ENCODE peak calls at places on chromosomes 13 and 19, in five cellular contexts. One of them, this sample, is unnamed.

GRCh38 chr13:105848494-105848893 is 687.0 kb downstream of the EFNB2 start:
- DNase-seq in psoas muscle: no peak
- DNase-seq in activated T-cell treated with anti-CD3 and anti-CD28 coated beads, Interleukin-2, amount 50 U/mL, for 4 hours: no peak
- DNase-seq in stimulated activated CD4-positive, alpha-beta T cell treated with anti-CD3 and anti-CD28 coated beads, Interleukin-2, amount 100 ng/mL, for 48 hours: no peak
- DNase-seq in stimulated activated CD8-positive, alpha-beta memory T cell treated with anti-CD3 and anti-CD28 coated beads, Interleukin-12 subunit alpha, Interleukin-12 subunit beta, amount 100 ng/mL, for 1 hour: no peak
- DNase-seq in this sample: no peak

GRCh38 chr13:26951581-26952177 is 191.1 kb upstream of the GPR12 start:
- DNase-seq in activated T-cell treated with anti-CD3 and anti-CD28 coated beads, Interleukin-2, amount 50 U/mL, for 4 hours: no peak
- DNase-seq in psoas muscle: no peak
- DNase-seq in stimulated activated CD4-positive, alpha-beta T cell treated with anti-CD3 and anti-CD28 coated beads, Interleukin-2, amount 100 ng/mL, for 48 hours: no peak
- DNase-seq in stimulated activated CD8-positive, alpha-beta memory T cell treated with anti-CD3 and anti-CD28 coated beads, Interleukin-12 subunit alpha, Interleukin-12 subunit beta, amount 100 ng/mL, for 1 hour: no peak
- DNase-seq in this sample: no peak

GRCh38 chr19:33712268-33712667 is 84.4 kb upstream of the KCTD15 start:
- DNase-seq in stimulated activated CD8-positive, alpha-beta memory T cell treated with anti-CD3 and anti-CD28 coated beads, Interleukin-12 subunit alpha, Interleukin-12 subunit beta, amount 100 ng/mL, for 1 hour: no peak
- DNase-seq in stimulated activated CD4-positive, alpha-beta T cell treated with anti-CD3 and anti-CD28 coated beads, Interleukin-2, amount 100 ng/mL, for 48 hours: no peak
- DNase-seq in psoas muscle: no peak
- DNase-seq in activated T-cell treated with anti-CD3 and anti-CD28 coated beads, Interleukin-2, amount 50 U/mL, for 4 hours: no peak
- DNase-seq in this sample: no peak

GRCh38 chr19:13718733-13719132 is 45.6 kb upstream of the MRI1 start:
- DNase-seq in stimulated activated CD4-positive, alpha-beta T cell treated with anti-CD3 and anti-CD28 coated beads, Interleukin-2, amount 100 ng/mL, for 48 hours: no peak
- DNase-seq in activated T-cell treated with anti-CD3 and anti-CD28 coated beads, Interleukin-2, amount 50 U/mL, for 4 hours: no peak
- DNase-seq in psoas muscle: no peak
- DNase-seq in stimulated activated CD8-positive, alpha-beta memory T cell treated with anti-CD3 and anti-CD28 coated beads, Interleukin-12 subunit alpha, Interleukin-12 subunit beta, amount 100 ng/mL, for 1 hour: no peak
- DNase-seq in this sample: no peak

GRCh38 chr13:101612736-101613135 is 160.3 kb downstream of the ITGBL1 start:
- DNase-seq in psoas muscle: no peak
- DNase-seq in stimulated activated CD4-positive, alpha-beta T cell treated with anti-CD3 and anti-CD28 coated beads, Interleukin-2, amount 100 ng/mL, for 48 hours: no peak
- DNase-seq in stimulated activated CD8-positive, alpha-beta memory T cell treated with anti-CD3 and anti-CD28 coated beads, Interleukin-12 subunit alpha, Interleukin-12 subunit beta, amount 100 ng/mL, for 1 hour: no peak
- DNase-seq in activated T-cell treated with anti-CD3 and anti-CD28 coated beads, Interleukin-2, amount 50 U/mL, for 4 hours: no peak
- DNase-seq in this sample: no peak

GRCh38 chr19:3708207-3708931 is at the start of gene TJP3:
- DNase-seq in stimulated activated CD4-positive, alpha-beta T cell treated with anti-CD3 and anti-CD28 coated beads, Interleukin-2, amount 100 ng/mL, for 48 hours: no peak
- DNase-seq in activated T-cell treated with anti-CD3 and anti-CD28 coated beads, Interleukin-2, amount 50 U/mL, for 4 hours: no peak
- DNase-seq in stimulated activated CD8-positive, alpha-beta memory T cell treated with anti-CD3 and anti-CD28 coated beads, Interleukin-12 subunit alpha, Interleukin-12 subunit beta, amount 100 ng/mL, for 1 hour: no peak
- DNase-seq in psoas muscle: peak; percentile 67
- DNase-seq in this sample: no peak

GRCh38 chr19:33394723-33395560 is 21.4 kb downstream of the CEBPG start:
- DNase-seq in stimulated activated CD8-positive, alpha-beta memory T cell treated with anti-CD3 and anti-CD28 coated beads, Interleukin-12 subunit alpha, Interleukin-12 subunit beta, amount 100 ng/mL, for 1 hour: no peak
- DNase-seq in activated T-cell treated with anti-CD3 and anti-CD28 coated beads, Interleukin-2, amount 50 U/mL, for 4 hours: no peak
- DNase-seq in psoas muscle: peak; percentile 46
- DNase-seq in stimulated activated CD4-positive, alpha-beta T cell treated with anti-CD3 and anti-CD28 coated beads, Interleukin-2, amount 100 ng/mL, for 48 hours: no peak
- DNase-seq in this sample: no peak

GRCh38 chr13:24997367-24997967 is 98.5 kb upstream of the PABPC3 start:
- DNase-seq in psoas muscle: no peak
- DNase-seq in activated T-cell treated with anti-CD3 and anti-CD28 coated beads, Interleukin-2, amount 50 U/mL, for 4 hours: no peak
- DNase-seq in stimulated activated CD8-positive, alpha-beta memory T cell treated with anti-CD3 and anti-CD28 coated beads, Interleukin-12 subunit alpha, Interleukin-12 subunit beta, amount 100 ng/mL, for 1 hour: peak; percentile 4
- DNase-seq in stimulated activated CD4-positive, alpha-beta T cell treated with anti-CD3 and anti-CD28 coated beads, Interleukin-2, amount 100 ng/mL, for 48 hours: peak; percentile 22
- DNase-seq in this sample: no peak

GRCh38 chr19:6270076-6270745 is 9.6 kb downstream of the MLLT1 start:
- DNase-seq in psoas muscle: no peak
- DNase-seq in activated T-cell treated with anti-CD3 and anti-CD28 coated beads, Interleukin-2, amount 50 U/mL, for 4 hours: no peak
- DNase-seq in stimulated activated CD8-positive, alpha-beta memory T cell treated with anti-CD3 and anti-CD28 coated beads, Interleukin-12 subunit alpha, Interleukin-12 subunit beta, amount 100 ng/mL, for 1 hour: no peak
- DNase-seq in stimulated activated CD4-positive, alpha-beta T cell treated with anti-CD3 and anti-CD28 coated beads, Interleukin-2, amount 100 ng/mL, for 48 hours: no peak
- DNase-seq in this sample: no peak

GRCh38 chr19:4324228-4324627 is 14.4 kb downstream of the STAP2 start:
- DNase-seq in stimulated activated CD4-positive, alpha-beta T cell treated with anti-CD3 and anti-CD28 coated beads, Interleukin-2, amount 100 ng/mL, for 48 hours: no peak
- DNase-seq in psoas muscle: no peak
- DNase-seq in stimulated activated CD8-positive, alpha-beta memory T cell treated with anti-CD3 and anti-CD28 coated beads, Interleukin-12 subunit alpha, Interleukin-12 subunit beta, amount 100 ng/mL, for 1 hour: no peak
- DNase-seq in activated T-cell treated with anti-CD3 and anti-CD28 coated beads, Interleukin-2, amount 50 U/mL, for 4 hours: no peak
- DNase-seq in this sample: no peak

GRCh38 chr13:30720470-30720869 is 14.9 kb upstream of the ALOX5AP start:
- DNase-seq in activated T-cell treated with anti-CD3 and anti-CD28 coated beads, Interleukin-2, amount 50 U/mL, for 4 hours: no peak
- DNase-seq in stimulated activated CD8-positive, alpha-beta memory T cell treated with anti-CD3 and anti-CD28 coated beads, Interleukin-12 subunit alpha, Interleukin-12 subunit beta, amount 100 ng/mL, for 1 hour: no peak
- DNase-seq in stimulated activated CD4-positive, alpha-beta T cell treated with anti-CD3 and anti-CD28 coated beads, Interleukin-2, amount 100 ng/mL, for 48 hours: no peak
- DNase-seq in psoas muscle: no peak
- DNase-seq in this sample: no peak

GRCh38 chr19:48868196-48868886 is at the start of gene PLEKHA4:
- DNase-seq in stimulated activated CD4-positive, alpha-beta T cell treated with anti-CD3 and anti-CD28 coated beads, Interleukin-2, amount 100 ng/mL, for 48 hours: no peak
- DNase-seq in psoas muscle: peak; percentile 85
- DNase-seq in stimulated activated CD8-positive, alpha-beta memory T cell treated with anti-CD3 and anti-CD28 coated beads, Interleukin-12 subunit alpha, Interleukin-12 subunit beta, amount 100 ng/mL, for 1 hour: no peak
- DNase-seq in activated T-cell treated with anti-CD3 and anti-CD28 coated beads, Interleukin-2, amount 50 U/mL, for 4 hours: no peak
- DNase-seq in this sample: peak; percentile 95

GRCh38 chr13:50909605-50910482 is at the start of gene RNASEH2B:
- DNase-seq in stimulated activated CD8-positive, alpha-beta memory T cell treated with anti-CD3 and anti-CD28 coated beads, Interleukin-12 subunit alpha, Interleukin-12 subunit beta, amount 100 ng/mL, for 1 hour: peak; percentile 36
- DNase-seq in psoas muscle: peak; percentile 80
- DNase-seq in stimulated activated CD4-positive, alpha-beta T cell treated with anti-CD3 and anti-CD28 coated beads, Interleukin-2, amount 100 ng/mL, for 48 hours: peak; percentile 60
- DNase-seq in activated T-cell treated with anti-CD3 and anti-CD28 coated beads, Interleukin-2, amount 50 U/mL, for 4 hours: peak; percentile 61
- DNase-seq in this sample: peak; percentile 90

GRCh38 chr19:17718988-17719711 is at the start of gene MAP1S:
- DNase-seq in stimulated activated CD8-positive, alpha-beta memory T cell treated with anti-CD3 and anti-CD28 coated beads, Interleukin-12 subunit alpha, Interleukin-12 subunit beta, amount 100 ng/mL, for 1 hour: peak; percentile 42
- DNase-seq in activated T-cell treated with anti-CD3 and anti-CD28 coated beads, Interleukin-2, amount 50 U/mL, for 4 hours: peak; percentile 54
- DNase-seq in psoas muscle: peak; percentile 75
- DNase-seq in stimulated activated CD4-positive, alpha-beta T cell treated with anti-CD3 and anti-CD28 coated beads, Interleukin-2, amount 100 ng/mL, for 48 hours: peak; percentile 61
- DNase-seq in this sample: peak; percentile 73

GRCh38 chr19:45391871-45392665 is 12.8 kb downstream of the PPP1R13L start:
- DNase-seq in stimulated activated CD8-positive, alpha-beta memory T cell treated with anti-CD3 and anti-CD28 coated beads, Interleukin-12 subunit alpha, Interleukin-12 subunit beta, amount 100 ng/mL, for 1 hour: no peak
- DNase-seq in stimulated activated CD4-positive, alpha-beta T cell treated with anti-CD3 and anti-CD28 coated beads, Interleukin-2, amount 100 ng/mL, for 48 hours: no peak
- DNase-seq in activated T-cell treated with anti-CD3 and anti-CD28 coated beads, Interleukin-2, amount 50 U/mL, for 4 hours: no peak
- DNase-seq in psoas muscle: no peak
- DNase-seq in this sample: no peak

GRCh38 chr19:15911599-15912237 is 13.8 kb upstream of the CYP4F2 start:
- DNase-seq in stimulated activated CD4-positive, alpha-beta T cell treated with anti-CD3 and anti-CD28 coated beads, Interleukin-2, amount 100 ng/mL, for 48 hours: no peak
- DNase-seq in stimulated activated CD8-positive, alpha-beta memory T cell treated with anti-CD3 and anti-CD28 coated beads, Interleukin-12 subunit alpha, Interleukin-12 subunit beta, amount 100 ng/mL, for 1 hour: no peak
- DNase-seq in activated T-cell treated with anti-CD3 and anti-CD28 coated beads, Interleukin-2, amount 50 U/mL, for 4 hours: no peak
- DNase-seq in psoas muscle: no peak
- DNase-seq in this sample: no peak

GRCh38 chr13:21980049-21980448 is 309.2 kb downstream of the FGF9 start:
- DNase-seq in psoas muscle: no peak
- DNase-seq in stimulated activated CD8-positive, alpha-beta memory T cell treated with anti-CD3 and anti-CD28 coated beads, Interleukin-12 subunit alpha, Interleukin-12 subunit beta, amount 100 ng/mL, for 1 hour: no peak
- DNase-seq in activated T-cell treated with anti-CD3 and anti-CD28 coated beads, Interleukin-2, amount 50 U/mL, for 4 hours: no peak
- DNase-seq in stimulated activated CD4-positive, alpha-beta T cell treated with anti-CD3 and anti-CD28 coated beads, Interleukin-2, amount 100 ng/mL, for 48 hours: no peak
- DNase-seq in this sample: no peak

GRCh38 chr19:6108721-6109633 is 1.3 kb downstream of the RFX2 start:
- DNase-seq in psoas muscle: peak; percentile 61
- DNase-seq in activated T-cell treated with anti-CD3 and anti-CD28 coated beads, Interleukin-2, amount 50 U/mL, for 4 hours: peak; percentile 73
- DNase-seq in stimulated activated CD4-positive, alpha-beta T cell treated with anti-CD3 and anti-CD28 coated beads, Interleukin-2, amount 100 ng/mL, for 48 hours: peak; percentile 41
- DNase-seq in stimulated activated CD8-positive, alpha-beta memory T cell treated with anti-CD3 and anti-CD28 coated beads, Interleukin-12 subunit alpha, Interleukin-12 subunit beta, amount 100 ng/mL, for 1 hour: peak; percentile 45
- DNase-seq in this sample: peak; percentile 86

GRCh38 chr13:68078457-68078856 is 848.3 kb upstream of the PCDH9 start:
- DNase-seq in stimulated activated CD4-positive, alpha-beta T cell treated with anti-CD3 and anti-CD28 coated beads, Interleukin-2, amount 100 ng/mL, for 48 hours: no peak
- DNase-seq in stimulated activated CD8-positive, alpha-beta memory T cell treated with anti-CD3 and anti-CD28 coated beads, Interleukin-12 subunit alpha, Interleukin-12 subunit beta, amount 100 ng/mL, for 1 hour: no peak
- DNase-seq in activated T-cell treated with anti-CD3 and anti-CD28 coated beads, Interleukin-2, amount 50 U/mL, for 4 hours: no peak
- DNase-seq in psoas muscle: no peak
- DNase-seq in this sample: no peak

GRCh38 chr13:79749985-79750551 is 269.1 kb downstream of the NDFIP2 start:
- DNase-seq in psoas muscle: peak; percentile 72
- DNase-seq in stimulated activated CD4-positive, alpha-beta T cell treated with anti-CD3 and anti-CD28 coated beads, Interleukin-2, amount 100 ng/mL, for 48 hours: no peak
- DNase-seq in stimulated activated CD8-positive, alpha-beta memory T cell treated with anti-CD3 and anti-CD28 coated beads, Interleukin-12 subunit alpha, Interleukin-12 subunit beta, amount 100 ng/mL, for 1 hour: no peak
- DNase-seq in activated T-cell treated with anti-CD3 and anti-CD28 coated beads, Interleukin-2, amount 50 U/mL, for 4 hours: no peak
- DNase-seq in this sample: peak; percentile 54

GRCh38 chr19:47176627-47177090 is 46.0 kb downstream of the SAE1 start:
- DNase-seq in stimulated activated CD4-positive, alpha-beta T cell treated with anti-CD3 and anti-CD28 coated beads, Interleukin-2, amount 100 ng/mL, for 48 hours: peak; percentile 29
- DNase-seq in activated T-cell treated with anti-CD3 and anti-CD28 coated beads, Interleukin-2, amount 50 U/mL, for 4 hours: peak; percentile 27
- DNase-seq in psoas muscle: no peak
- DNase-seq in stimulated activated CD8-positive, alpha-beta memory T cell treated with anti-CD3 and anti-CD28 coated beads, Interleukin-12 subunit alpha, Interleukin-12 subunit beta, amount 100 ng/mL, for 1 hour: peak; percentile 24
- DNase-seq in this sample: peak; percentile 55

GRCh38 chr13:42720116-42720857 is 61.1 kb upstream of the FAM216B start:
- DNase-seq in activated T-cell treated with anti-CD3 and anti-CD28 coated beads, Interleukin-2, amount 50 U/mL, for 4 hours: no peak
- DNase-seq in stimulated activated CD8-positive, alpha-beta memory T cell treated with anti-CD3 and anti-CD28 coated beads, Interleukin-12 subunit alpha, Interleukin-12 subunit beta, amount 100 ng/mL, for 1 hour: no peak
- DNase-seq in stimulated activated CD4-positive, alpha-beta T cell treated with anti-CD3 and anti-CD28 coated beads, Interleukin-2, amount 100 ng/mL, for 48 hours: no peak
- DNase-seq in psoas muscle: no peak
- DNase-seq in this sample: no peak

GRCh38 chr13:83752141-83752540 is 130.1 kb downstream of the SLITRK1 start:
- DNase-seq in stimulated activated CD8-positive, alpha-beta memory T cell treated with anti-CD3 and anti-CD28 coated beads, Interleukin-12 subunit alpha, Interleukin-12 subunit beta, amount 100 ng/mL, for 1 hour: no peak
- DNase-seq in psoas muscle: no peak
- DNase-seq in activated T-cell treated with anti-CD3 and anti-CD28 coated beads, Interleukin-2, amount 50 U/mL, for 4 hours: no peak
- DNase-seq in stimulated activated CD4-positive, alpha-beta T cell treated with anti-CD3 and anti-CD28 coated beads, Interleukin-2, amount 100 ng/mL, for 48 hours: no peak
- DNase-seq in this sample: no peak

GRCh38 chr19:44593294-44593693 is 20.1 kb upstream of the IGSF23 start:
- DNase-seq in psoas muscle: no peak
- DNase-seq in stimulated activated CD4-positive, alpha-beta T cell treated with anti-CD3 and anti-CD28 coated beads, Interleukin-2, amount 100 ng/mL, for 48 hours: no peak
- DNase-seq in stimulated activated CD8-positive, alpha-beta memory T cell treated with anti-CD3 and anti-CD28 coated beads, Interleukin-12 subunit alpha, Interleukin-12 subunit beta, amount 100 ng/mL, for 1 hour: no peak
- DNase-seq in activated T-cell treated with anti-CD3 and anti-CD28 coated beads, Interleukin-2, amount 50 U/mL, for 4 hours: no peak
- DNase-seq in this sample: no peak

GRCh38 chr19:40717880-40718773 is 1.2 kb downstream of the ITPKC start:
- DNase-seq in activated T-cell treated with anti-CD3 and anti-CD28 coated beads, Interleukin-2, amount 50 U/mL, for 4 hours: no peak
- DNase-seq in stimulated activated CD8-positive, alpha-beta memory T cell treated with anti-CD3 and anti-CD28 coated beads, Interleukin-12 subunit alpha, Interleukin-12 subunit beta, amount 100 ng/mL, for 1 hour: no peak
- DNase-seq in stimulated activated CD4-positive, alpha-beta T cell treated with anti-CD3 and anti-CD28 coated beads, Interleukin-2, amount 100 ng/mL, for 48 hours: no peak
- DNase-seq in psoas muscle: no peak
- DNase-seq in this sample: peak; percentile 86

GRCh38 chr13:24271611-24272451 is 37.5 kb upstream of the C1QTNF9 start:
- DNase-seq in stimulated activated CD8-positive, alpha-beta memory T cell treated with anti-CD3 and anti-CD28 coated beads, Interleukin-12 subunit alpha, Interleukin-12 subunit beta, amount 100 ng/mL, for 1 hour: no peak
- DNase-seq in psoas muscle: peak; percentile 71
- DNase-seq in activated T-cell treated with anti-CD3 and anti-CD28 coated beads, Interleukin-2, amount 50 U/mL, for 4 hours: peak; percentile 36
- DNase-seq in stimulated activated CD4-positive, alpha-beta T cell treated with anti-CD3 and anti-CD28 coated beads, Interleukin-2, amount 100 ng/mL, for 48 hours: peak; percentile 42
- DNase-seq in this sample: peak; percentile 84

GRCh38 chr19:4713384-4713951 is 10.2 kb downstream of the DPP9 start:
- DNase-seq in psoas muscle: peak; percentile 98
- DNase-seq in activated T-cell treated with anti-CD3 and anti-CD28 coated beads, Interleukin-2, amount 50 U/mL, for 4 hours: no peak
- DNase-seq in stimulated activated CD4-positive, alpha-beta T cell treated with anti-CD3 and anti-CD28 coated beads, Interleukin-2, amount 100 ng/mL, for 48 hours: no peak
- DNase-seq in stimulated activated CD8-positive, alpha-beta memory T cell treated with anti-CD3 and anti-CD28 coated beads, Interleukin-12 subunit alpha, Interleukin-12 subunit beta, amount 100 ng/mL, for 1 hour: no peak
- DNase-seq in this sample: peak; percentile 87

GRCh38 chr19:23943411-23943810 is 28.7 kb downstream of the ZNF726 start:
- DNase-seq in stimulated activated CD8-positive, alpha-beta memory T cell treated with anti-CD3 and anti-CD28 coated beads, Interleukin-12 subunit alpha, Interleukin-12 subunit beta, amount 100 ng/mL, for 1 hour: no peak
- DNase-seq in activated T-cell treated with anti-CD3 and anti-CD28 coated beads, Interleukin-2, amount 50 U/mL, for 4 hours: no peak
- DNase-seq in stimulated activated CD4-positive, alpha-beta T cell treated with anti-CD3 and anti-CD28 coated beads, Interleukin-2, amount 100 ng/mL, for 48 hours: no peak
- DNase-seq in psoas muscle: no peak
- DNase-seq in this sample: no peak

GRCh38 chr19:38713227-38713649 is 31.0 kb downstream of the CAPN12 start:
- DNase-seq in psoas muscle: peak; percentile 94
- DNase-seq in stimulated activated CD8-positive, alpha-beta memory T cell treated with anti-CD3 and anti-CD28 coated beads, Interleukin-12 subunit alpha, Interleukin-12 subunit beta, amount 100 ng/mL, for 1 hour: no peak
- DNase-seq in activated T-cell treated with anti-CD3 and anti-CD28 coated beads, Interleukin-2, amount 50 U/mL, for 4 hours: no peak
- DNase-seq in stimulated activated CD4-positive, alpha-beta T cell treated with anti-CD3 and anti-CD28 coated beads, Interleukin-2, amount 100 ng/mL, for 48 hours: no peak
- DNase-seq in this sample: no peak

GRCh38 chr13:110913322-110913721 is 1.5 kb downstream of the ANKRD10 start:
- DNase-seq in stimulated activated CD4-positive, alpha-beta T cell treated with anti-CD3 and anti-CD28 coated beads, Interleukin-2, amount 100 ng/mL, for 48 hours: no peak
- DNase-seq in activated T-cell treated with anti-CD3 and anti-CD28 coated beads, Interleukin-2, amount 50 U/mL, for 4 hours: no peak
- DNase-seq in psoas muscle: no peak
- DNase-seq in stimulated activated CD8-positive, alpha-beta memory T cell treated with anti-CD3 and anti-CD28 coated beads, Interleukin-12 subunit alpha, Interleukin-12 subunit beta, amount 100 ng/mL, for 1 hour: no peak
- DNase-seq in this sample: no peak

GRCh38 chr13:26591672-26592071 is 34.2 kb downstream of the WASF3 start:
- DNase-seq in stimulated activated CD8-positive, alpha-beta memory T cell treated with anti-CD3 and anti-CD28 coated beads, Interleukin-12 subunit alpha, Interleukin-12 subunit beta, amount 100 ng/mL, for 1 hour: no peak
- DNase-seq in psoas muscle: no peak
- DNase-seq in activated T-cell treated with anti-CD3 and anti-CD28 coated beads, Interleukin-2, amount 50 U/mL, for 4 hours: no peak
- DNase-seq in stimulated activated CD4-positive, alpha-beta T cell treated with anti-CD3 and anti-CD28 coated beads, Interleukin-2, amount 100 ng/mL, for 48 hours: no peak
- DNase-seq in this sample: no peak

GRCh38 chr13:53250272-53250875 is 221.8 kb downstream of the OLFM4 start:
- DNase-seq in stimulated activated CD4-positive, alpha-beta T cell treated with anti-CD3 and anti-CD28 coated beads, Interleukin-2, amount 100 ng/mL, for 48 hours: peak; percentile 9
- DNase-seq in psoas muscle: no peak
- DNase-seq in stimulated activated CD8-positive, alpha-beta memory T cell treated with anti-CD3 and anti-CD28 coated beads, Interleukin-12 subunit alpha, Interleukin-12 subunit beta, amount 100 ng/mL, for 1 hour: no peak
- DNase-seq in activated T-cell treated with anti-CD3 and anti-CD28 coated beads, Interleukin-2, amount 50 U/mL, for 4 hours: no peak
- DNase-seq in this sample: no peak

GRCh38 chr13:27830010-27830409 is 37.7 kb downstream of the GSX1 start:
- DNase-seq in stimulated activated CD4-positive, alpha-beta T cell treated with anti-CD3 and anti-CD28 coated beads, Interleukin-2, amount 100 ng/mL, for 48 hours: peak; percentile 50
- DNase-seq in stimulated activated CD8-positive, alpha-beta memory T cell treated with anti-CD3 and anti-CD28 coated beads, Interleukin-12 subunit alpha, Interleukin-12 subunit beta, amount 100 ng/mL, for 1 hour: peak; percentile 35
- DNase-seq in activated T-cell treated with anti-CD3 and anti-CD28 coated beads, Interleukin-2, amount 50 U/mL, for 4 hours: peak; percentile 55
- DNase-seq in psoas muscle: peak; percentile 58
- DNase-seq in this sample: peak; percentile 50

GRCh38 chr13:98471895-98472294 is 105.0 kb downstream of the STK24 start:
- DNase-seq in activated T-cell treated with anti-CD3 and anti-CD28 coated beads, Interleukin-2, amount 50 U/mL, for 4 hours: no peak
- DNase-seq in stimulated activated CD8-positive, alpha-beta memory T cell treated with anti-CD3 and anti-CD28 coated beads, Interleukin-12 subunit alpha, Interleukin-12 subunit beta, amount 100 ng/mL, for 1 hour: no peak
- DNase-seq in psoas muscle: no peak
- DNase-seq in stimulated activated CD4-positive, alpha-beta T cell treated with anti-CD3 and anti-CD28 coated beads, Interleukin-2, amount 100 ng/mL, for 48 hours: no peak
- DNase-seq in this sample: no peak